ENCODE peak calls at places on chromosome 12, in nine cellular contexts. T is uterus, A is prostate gland, K is esophagus squamous epithelium, H is sigmoid colon, U is IMR-90, C is transverse colon, L is A549, Q is breast epithelium. I is an unnamed sample.

GRCh38 chr12:110254971-110255540 is 26.0 kb upstream of the ATP2A2 start:
- DNase-seq in T (no peak), K (no peak), Q (no peak), C (peak; percentile 37), H (no peak), A (no peak), L (no peak), U (no peak), I (no peak)

GRCh38 chr12:86521870-86522269 is 265.7 kb upstream of the MGAT4C start:
- DNase-seq in U (no peak), T (no peak), A (no peak), K (no peak), C (no peak), L (no peak), H (no peak), Q (no peak), I (no peak)

GRCh38 chr12:45305904-45306303 is 90.0 kb downstream of the ANO6 start:
- DNase-seq in U (no peak), H (no peak), L (no peak), K (no peak), T (no peak), C (no peak), Q (peak; percentile 56), A (no peak), I (no peak)

GRCh38 chr12:109741286-109741969 is 27.8 kb downstream of the FAM222A start:
- DNase-seq in C (no peak), H (peak; percentile 43), A (no peak), U (no peak), K (no peak), L (no peak), Q (peak; percentile 27), T (no peak), I (no peak)

GRCh38 chr12:26195250-26195640 is at the start of gene SSPN:
- DNase-seq in Q (peak; percentile 66), T (peak; percentile 78), A (peak; percentile 34), H (peak; percentile 91), U (peak; percentile 61), L (no peak), K (peak; percentile 7), C (peak; percentile 64), I (peak; percentile 5)

GRCh38 chr12:31560516-31560915 is 30.4 kb downstream of the DENND5B start:
- DNase-seq in U (no peak), T (no peak), L (no peak), C (no peak), A (no peak), H (no peak), Q (no peak), K (no peak), I (no peak)

GRCh38 chr12:52042706-52043385 is 8.4 kb upstream of the NR4A1 start:
- DNase-seq in Q (no peak), U (no peak), T (peak; percentile 36), H (peak; percentile 70), K (no peak), C (no peak), A (no peak), L (no peak), I (no peak)

GRCh38 chr12:58966939-58967338 is 46.6 kb upstream of the LRIG3 start:
- DNase-seq in T (no peak), K (no peak), A (no peak), L (no peak), H (no peak), C (no peak), U (peak; percentile 49), Q (no peak), I (no peak)

GRCh38 chr12:3129301-3130052 is 52.3 kb downstream of the TSPAN9 start:
- DNase-seq in K (no peak), T (no peak), C (no peak), U (peak; percentile 88), L (no peak), Q (no peak), A (no peak), H (no peak), I (no peak)

GRCh38 chr12:110647669-110648068 is 33.7 kb downstream of the TCTN1 start:
- DNase-seq in U (no peak), C (peak; percentile 29), L (no peak), A (no peak), H (no peak), T (no peak), K (no peak), Q (no peak), I (no peak)

GRCh38 chr12:71967176-71967575 is 28.5 kb downstream of the TPH2 start:
- DNase-seq in T (no peak), H (no peak), A (no peak), C (no peak), U (peak; percentile 37), K (no peak), L (no peak), Q (no peak), I (no peak)

GRCh38 chr12:87603727-87604126 is 425.5 kb downstream of the C12orf50 start:
- DNase-seq in H (no peak), U (peak; percentile 6), Q (no peak), T (no peak), C (no peak), A (no peak), L (no peak), K (no peak), I (no peak)

GRCh38 chr12:76124456-76124855 is 40.0 kb upstream of the NAP1L1 start:
- DNase-seq in H (no peak), C (no peak), A (no peak), K (no peak), U (no peak), T (no peak), Q (no peak), L (no peak), I (no peak)

GRCh38 chr12:129579879-129580278 is 323.9 kb downstream of the TMEM132D start:
- DNase-seq in T (no peak), A (no peak), Q (no peak), L (no peak), K (no peak), U (no peak), C (no peak), H (no peak), I (no peak)

GRCh38 chr12:7679251-7680045 is 13.7 kb upstream of the APOBEC1 start:
- DNase-seq in L (no peak), K (no peak), A (no peak), U (no peak), Q (no peak), T (no peak), C (no peak), H (no peak), I (no peak)

GRCh38 chr12:25853696-25854095 is 104.8 kb upstream of the RASSF8 start:
- DNase-seq in L (no peak), Q (no peak), U (no peak), A (no peak), H (no peak), T (no peak), K (no peak), C (no peak), I (no peak)

GRCh38 chr12:127063339-127064090 is 1203.5 kb upstream of the TMEM132C start:
- DNase-seq in A (no peak), C (no peak), T (no peak), Q (no peak), K (no peak), U (no peak), H (no peak), L (no peak), I (no peak)

GRCh38 chr12:68521848-68522502 is 88.7 kb upstream of the RAP1B start:
- DNase-seq in Q (no peak), L (no peak), U (no peak), T (no peak), A (no peak), H (no peak), K (no peak), C (no peak), I (no peak)

GRCh38 chr12:108779998-108780688 is 48.8 kb upstream of the CORO1C start:
- DNase-seq in H (no peak), U (no peak), A (no peak), T (no peak), L (no peak), Q (no peak), C (no peak), K (no peak), I (no peak)

GRCh38 chr12:122921917-122922316 is 26.0 kb upstream of the VPS37B start:
- DNase-seq in T (no peak), C (peak; percentile 59), Q (no peak), U (no peak), H (no peak), L (no peak), A (no peak), K (no peak), I (no peak)

DNA sequence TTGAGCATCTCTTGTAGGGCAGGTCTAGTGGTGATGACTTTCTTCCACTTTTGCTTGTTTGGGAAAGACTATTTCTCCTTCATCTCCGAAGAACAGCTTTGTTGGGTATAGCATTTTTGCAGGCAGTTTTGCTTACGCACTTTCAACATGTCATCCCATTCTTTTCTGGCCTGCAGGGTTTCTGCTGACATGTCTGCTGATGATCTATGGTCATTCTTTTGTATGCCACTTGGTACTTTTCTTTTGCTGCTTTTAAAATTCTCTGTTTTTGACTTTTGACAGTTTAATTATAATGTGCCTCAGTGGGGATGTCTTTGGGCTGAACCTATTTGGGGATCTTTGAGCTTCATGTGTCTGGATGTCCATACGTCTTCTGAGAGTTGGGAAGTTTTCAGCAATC is 78.2 kb downstream of the PTHLH start:
- DNase-seq in A (no peak), H (no peak), T (no peak), U (no peak), L (no peak), C (no peak), Q (no peak), K (no peak), I (no peak)
- TF ChIP-seq POLR2A in A (no peak), H (no peak), T (no peak), U (no peak), L (no peak), C (no peak), Q (no peak), K (no peak), I (no peak)

GRCh38 chr12:112978163-112979081 is at the start of gene OAS2:
- DNase-seq in H (peak; percentile 73), C (peak; percentile 80), T (peak; percentile 47), K (peak; percentile 34), L (no peak), Q (peak; percentile 60), U (peak; percentile 48), A (peak; percentile 63), I (no peak)
- TF ChIP-seq POLR2A in H (no peak), C (peak; percentile 73), T (peak; percentile 20), K (peak; percentile 88), L (no peak), Q (no peak), U (no peak), A (no peak), I (no peak)

GRCh38 chr12:54277823-54278276 is 2.1 kb downstream of the CBX5 start:
- DNase-seq in C (no peak), L (no peak), Q (no peak), H (no peak), A (no peak), T (no peak), K (no peak), U (no peak), I (no peak)
- TF ChIP-seq POLR2A in C (no peak), L (no peak), Q (no peak), H (no peak), A (no peak), T (no peak), K (no peak), U (peak; percentile 20), I (no peak)

DNA sequence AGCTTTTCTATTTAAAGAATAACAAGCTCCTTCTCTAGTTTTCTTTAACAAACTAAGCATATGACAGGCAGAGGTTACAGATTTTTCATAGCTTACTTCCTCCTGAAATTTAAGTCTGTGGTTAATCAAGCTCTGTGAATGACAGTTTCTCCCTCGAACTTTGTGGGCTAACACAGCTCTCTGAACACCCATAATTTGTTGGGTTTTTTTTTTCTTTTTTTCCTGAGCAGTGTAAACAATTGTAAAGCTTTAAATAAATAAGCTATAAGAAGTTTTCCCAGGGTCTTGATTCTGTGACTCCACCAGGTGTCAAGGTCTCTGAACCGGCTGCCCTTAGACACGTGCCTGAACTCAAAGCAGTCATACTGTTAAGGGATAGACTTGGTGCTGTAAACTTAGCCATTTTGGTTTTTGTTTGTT is 128.1 kb upstream of the AMIGO2 start:
- DNase-seq in A (no peak), T (no peak), U (no peak), C (no peak), K (no peak), L (no peak), Q (no peak), H (no peak), I (no peak)
- TF ChIP-seq POLR2A in A (no peak), T (no peak), U (no peak), C (no peak), K (no peak), L (no peak), Q (no peak), H (no peak), I (no peak)

I was measured in erythroblast.